ENCODE peak calls at places on chromosomes 2 and 18, in six cellular contexts. B is H9, H is type B pancreatic cell, G is ovary, Y is prostate gland, Q is psoas muscle. I is an unnamed sample.

GRCh38 chr2:180077295-180077906 is 70.3 kb upstream of the CWC22 start:
- DNase-seq in B (no peak), H (no peak), G (no peak), Y (no peak), Q (no peak), I (peak)

GRCh38 chr2:131584940-131585339 is 57.3 kb downstream of the CCDC74A start:
- DNase-seq in B (no peak), H (no peak), G (no peak), Y (no peak), Q (no peak), I (no peak)

GRCh38 chr2:100197643-100198153 is 55.3 kb upstream of the AFF3 start:
- DNase-seq in B (peak), H (no peak), G (peak), Y (peak), Q (peak), I (peak)

GRCh38 chr2:83837823-83838222 is 621.3 kb downstream of the SUCLG1 start:
- DNase-seq in B (no peak), H (no peak), G (no peak), Y (no peak), Q (no peak), I (no peak)

GRCh38 chr2:132584976-132585817 is 84.8 kb downstream of the LYPD1 start:
- DNase-seq in B (no peak), H (no peak), G (no peak), Y (no peak), Q (no peak), I (no peak)

GRCh38 chr18:9536354-9537152 is 61.2 kb downstream of the RALBP1 start:
- DNase-seq in B (no peak), H (no peak), G (no peak), Y (no peak), Q (no peak), I (peak)

GRCh38 chr2:219057709-219058540 is 2.8 kb downstream of the IHH start:
- DNase-seq in B (peak), H (no peak), G (peak), Y (peak), Q (peak), I (peak)

GRCh38 chr18:74610216-74610615 is 12.5 kb downstream of the ZNF407 start:
- DNase-seq in B (no peak), H (no peak), G (no peak), Y (no peak), Q (no peak), I (no peak)

GRCh38 chr18:76491436-76491800 is 3.6 kb downstream of the ZNF516 start:
- DNase-seq in B (peak), H (no peak), G (peak), Y (peak), Q (peak), I (no peak)

GRCh38 chr18:48927286-48928080 is 23.3 kb downstream of the SMAD7 start:
- DNase-seq in B (no peak), H (no peak), G (no peak), Y (no peak), Q (no peak), I (no peak)

GRCh38 chr18:59852548-59852947 is 47.2 kb upstream of the PMAIP1 start:
- DNase-seq in B (no peak), H (no peak), G (no peak), Y (no peak), Q (no peak), I (no peak)

GRCh38 chr18:59853380-59853779 is 46.4 kb upstream of the PMAIP1 start:
- DNase-seq in B (no peak), H (no peak), G (no peak), Y (no peak), Q (no peak), I (no peak)

GRCh38 chr18:59846814-59847490 is 52.8 kb upstream of the PMAIP1 start:
- DNase-seq in B (peak), H (no peak), G (no peak), Y (no peak), Q (no peak), I (peak)

GRCh38 chr18:59848002-59848401 is 51.8 kb upstream of the PMAIP1 start:
- DNase-seq in B (no peak), H (no peak), G (no peak), Y (no peak), Q (no peak), I (no peak)

GRCh38 chr18:59851784-59852399 is 47.9 kb upstream of the PMAIP1 start:
- DNase-seq in B (no peak), H (no peak), G (no peak), Y (peak), Q (no peak), I (no peak)
- TF ChIP-seq CTCF in B (no peak), H (no peak), G (no peak), Y (no peak), Q (no peak), I (no peak)

GRCh38 chr2:158477202-158477601 is 20.4 kb downstream of the PKP4 start:
- DNase-seq in B (no peak), H (no peak), G (no peak), Y (no peak), Q (no peak), I (no peak)

GRCh38 chr2:158482594-158482993 is 25.8 kb downstream of the PKP4 start:
- DNase-seq in B (no peak), H (no peak), G (no peak), Y (no peak), Q (no peak), I (no peak)

GRCh38 chr2:158478237-158478636 is 21.5 kb downstream of the PKP4 start:
- DNase-seq in B (no peak), H (no peak), G (no peak), Y (no peak), Q (no peak), I (no peak)

GRCh38 chr2:158484892-158485556 is 28.3 kb downstream of the PKP4 start:
- DNase-seq in B (no peak), H (no peak), G (no peak), Y (no peak), Q (no peak), I (no peak)

DNA sequence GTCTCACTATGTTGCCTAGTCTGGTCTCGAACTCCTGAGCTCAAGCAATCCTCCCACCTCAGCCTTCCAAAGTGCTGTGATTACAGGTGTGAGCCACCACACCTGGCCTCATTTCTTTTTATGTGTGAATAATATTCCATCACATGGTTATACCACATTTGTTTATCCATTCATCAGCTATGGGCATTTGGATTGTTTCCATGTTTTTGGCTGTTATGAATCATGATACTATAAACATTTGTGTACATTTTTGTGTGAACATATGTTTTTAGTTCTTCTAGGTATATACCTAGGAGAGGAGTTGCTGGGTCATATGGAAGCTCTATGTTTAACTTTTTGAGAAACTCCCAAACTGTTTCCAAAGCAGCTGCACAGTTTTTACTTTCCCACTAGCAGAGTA is 24.4 kb downstream of the PKP4 start:
- DNase-seq in B (no peak), H (no peak), G (no peak), Y (no peak), Q (no peak), I (no peak)
- TF ChIP-seq CTCF in B (no peak), H (no peak), G (no peak), Y (no peak), Q (no peak), I (no peak)

DNA sequence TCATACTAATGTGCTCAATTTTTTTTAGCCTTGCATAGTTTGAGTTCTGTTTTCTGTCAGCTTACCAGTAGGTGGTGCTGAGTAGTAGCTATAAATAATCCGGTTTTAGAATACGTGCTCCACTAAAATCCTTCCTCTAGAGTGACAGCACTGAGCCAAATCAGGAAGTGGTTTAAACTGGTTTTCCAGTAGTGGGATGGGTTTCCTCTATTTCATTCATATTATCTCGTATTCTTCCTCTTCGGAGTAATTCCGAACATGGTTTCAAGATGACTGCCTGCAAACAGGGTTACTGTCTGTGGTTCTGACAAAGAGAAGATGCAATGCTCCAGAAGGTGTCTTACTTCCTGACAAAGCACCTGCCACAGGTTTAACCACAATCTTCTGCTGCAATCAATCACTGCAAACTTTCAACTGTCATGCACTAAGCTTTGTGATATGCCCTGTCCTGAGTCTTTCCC is 496.9 kb upstream of the VRK2 start:
- DNase-seq in B (no peak), H (no peak), G (no peak), Y (no peak), Q (no peak), I (peak)
- TF ChIP-seq CTCF in B (peak), H (peak), G (no peak), Y (no peak), Q (no peak), I (peak)

GRCh38 chr2:47664817-47665216 is 118.1 kb upstream of the MSH6 start:
- DNase-seq in B (peak), H (no peak), G (no peak), Y (no peak), Q (no peak), I (no peak)
- TF ChIP-seq CTCF in B (peak), H (no peak), G (no peak), Y (no peak), Q (no peak), I (peak)

GRCh38 chr18:33195795-33196194 is 244.7 kb downstream of the CCDC178 start:
- DNase-seq in B (no peak), H (no peak), G (no peak), Y (no peak), Q (no peak), I (no peak)

GRCh38 chr18:33205777-33206176 is 234.7 kb downstream of the CCDC178 start:
- DNase-seq in B (peak), H (no peak), G (no peak), Y (no peak), Q (no peak), I (no peak)

GRCh38 chr18:33201509-33201926 is 239.0 kb downstream of the CCDC178 start:
- DNase-seq in B (peak), H (no peak), G (no peak), Y (no peak), Q (no peak), I (no peak)
- TF ChIP-seq CTCF in B (peak), H (peak), G (no peak), Y (peak), Q (no peak), I (no peak)

I was measured in HFFc6.